ENCODE peak calls at places on chromosome X, in five cellular contexts. A is NCI-H1436, O is Right ventricle myocardium superior, P is SIG-M5, J is brain microvascular endothelial cell. T is an unnamed sample.
A peak's percentile ranks its signal among the peaks of the same experiment; 100 is the strongest.

GRCh38 chrX:107272431-107272921 is 66.1 kb downstream of the DNAAF6 start:
- DNase-seq in P (no peak), J (no peak), A (no peak), O (no peak), T (no peak)

GRCh38 chrX:24479924-24480722 is 15.0 kb downstream of the PDK3 start:
- DNase-seq in J (no peak), A (peak; percentile 55), P (peak; percentile 42), O (no peak), T (peak; percentile 69)

GRCh38 chrX:24774650-24775049 is 80.9 kb downstream of the POLA1 start:
- DNase-seq in A (no peak), J (no peak), P (no peak), O (no peak), T (no peak)

GRCh38 chrX:26649534-26649933 is 433.6 kb downstream of the MAGEB5 start:
- DNase-seq in A (no peak), J (peak; percentile 23), P (no peak), O (no peak), T (no peak)

GRCh38 chrX:132181364-132181763 is 37.9 kb downstream of the RAP2C start:
- DNase-seq in J (no peak), P (no peak), O (peak; percentile 31), A (no peak), T (no peak)

GRCh38 chrX:45758319-45758718 is 557.6 kb upstream of the DIPK2B start:
- DNase-seq in O (no peak), P (peak; percentile 39), A (no peak), J (peak; percentile 81), T (no peak)

GRCh38 chrX:148380614-148381561 is 119.5 kb upstream of the AFF2 start:
- DNase-seq in A (no peak), O (no peak), P (peak; percentile 31), J (no peak), T (peak; percentile 16)

GRCh38 chrX:39835241-39835640 is 262.5 kb downstream of the BCOR start:
- DNase-seq in O (no peak), P (no peak), A (no peak), J (no peak), T (no peak)

GRCh38 chrX:39903937-39904336 is 193.8 kb downstream of the BCOR start:
- DNase-seq in P (no peak), A (no peak), O (no peak), J (no peak), T (no peak)

GRCh38 chrX:101550825-101551767 is 749 bp downstream of the ARMCX1 start:
- DNase-seq in J (peak; percentile 15), P (no peak), A (peak; percentile 22), O (peak; percentile 72), T (no peak)

GRCh38 chrX:38656350-38656915 is 95.1 kb downstream of the TSPAN7 start:
- DNase-seq in A (no peak), J (no peak), P (no peak), O (no peak), T (no peak)

GRCh38 chrX:79570524-79571240 is 203.5 kb upstream of the ITM2A start:
- DNase-seq in O (no peak), P (no peak), A (no peak), J (no peak), T (no peak)

GRCh38 chrX:11953615-11954014 is 184.7 kb upstream of the FRMPD4 start:
- DNase-seq in A (no peak), J (peak; percentile 82), O (no peak), P (no peak), T (no peak)

GRCh38 chrX:85897376-85898110 is 149.8 kb downstream of the CHM start:
- DNase-seq in O (no peak), A (no peak), J (no peak), P (no peak), T (no peak)

GRCh38 chrX:71178908-71179307 is 34.3 kb downstream of the NLGN3 start:
- DNase-seq in O (peak; percentile 43), A (peak; percentile 68), J (peak; percentile 58), P (no peak), T (peak; percentile 59)

GRCh38 chrX:41522071-41522470 is 74.9 kb downstream of the NYX start:
- DNase-seq in P (no peak), J (no peak), O (no peak), A (no peak), T (no peak)

GRCh38 chrX:56978172-56978571 is 17.2 kb downstream of the SPIN3 start:
- DNase-seq in P (no peak), J (peak; percentile 40), A (no peak), O (no peak), T (no peak)

GRCh38 chrX:129793604-129794191 is 13.9 kb downstream of the SASH3 start:
- DNase-seq in J (no peak), A (no peak), P (no peak), O (no peak), T (no peak)

GRCh38 chrX:12799118-12799517 is 7.9 kb downstream of the PRPS2 start:
- DNase-seq in O (no peak), J (no peak), A (no peak), P (no peak), T (no peak)